ENCODE peak calls at places on chromosomes 7 and 10, in nine cellular contexts. Q, C, T, F, Y, B, H, L and K are unnamed samples.

GRCh38 chr10:21506351-21506750 is 19.1 kb downstream of the SKIDA1 start:
- DNase-seq in C (no peak), B (no peak), L (no peak), T (no peak), Y (no peak), Q (no peak), F (no peak), H (no peak), K (no peak)

GRCh38 chr10:43255644-43256431 is 11.0 kb downstream of the RASGEF1A start:
- DNase-seq in B (peak; percentile 76), C (peak; percentile 9), T (peak; percentile 8), Q (peak; percentile 8), Y (peak; percentile 75), H (peak; percentile 18), L (peak; percentile 27), F (peak; percentile 67), K (peak; percentile 66)

GRCh38 chr7:90749774-90750173 is 153.7 kb downstream of the CDK14 start:
- DNase-seq in Q (peak; percentile 54), F (no peak), H (peak; percentile 29), L (no peak), C (no peak), Y (no peak), B (no peak), T (peak; percentile 36), K (no peak)

GRCh38 chr7:45567713-45568112 is 6.5 kb upstream of the ADCY1 start:
- DNase-seq in B (no peak), C (no peak), F (no peak), H (no peak), T (no peak), Q (no peak), Y (no peak), L (no peak), K (no peak)

GRCh38 chr7:35508623-35509400 is 186.1 kb downstream of the HERPUD2 start:
- DNase-seq in T (no peak), C (no peak), F (no peak), Q (no peak), H (no peak), B (no peak), L (no peak), Y (no peak), K (no peak)

GRCh38 chr7:3846738-3847137 is 545.7 kb downstream of the SDK1 start:
- DNase-seq in C (no peak), L (no peak), H (no peak), Y (no peak), Q (no peak), T (no peak), B (no peak), F (no peak), K (no peak)

GRCh38 chr7:22210355-22210754 is 146.6 kb downstream of the RAPGEF5 start:
- DNase-seq in L (no peak), B (no peak), H (no peak), T (no peak), Q (no peak), F (no peak), Y (no peak), C (no peak), K (no peak)

GRCh38 chr10:105952153-105952552 is 1212.4 kb downstream of the SORCS1 start:
- DNase-seq in T (peak; percentile 26), Q (peak; percentile 55), H (peak; percentile 54), Y (no peak), B (peak; percentile 21), F (no peak), L (no peak), C (peak; percentile 9), K (no peak)

GRCh38 chr10:102629661-102630614 is 14.3 kb upstream of the TRIM8 start:
- DNase-seq in H (peak; percentile 97), F (no peak), Q (peak; percentile 90), L (no peak), Y (no peak), B (no peak), T (peak; percentile 72), C (no peak), K (peak; percentile 66)

GRCh38 chr10:72283131-72283530 is 9.4 kb downstream of the DDIT4 start:
- DNase-seq in Y (no peak), C (no peak), F (no peak), Q (no peak), H (no peak), L (no peak), B (no peak), T (no peak), K (no peak)

GRCh38 chr10:33413093-33413442 is 78.6 kb upstream of the NRP1 start:
- DNase-seq in F (no peak), C (no peak), L (no peak), T (no peak), Y (no peak), H (peak; percentile 55), B (no peak), Q (no peak), K (no peak)

GRCh38 chr10:118832242-118832651 is 77.5 kb upstream of the CACUL1 start:
- DNase-seq in H (peak; percentile 38), Q (peak; percentile 71), F (no peak), L (no peak), B (no peak), T (no peak), C (no peak), Y (no peak), K (no peak)

GRCh38 chr10:61701055-61701705 is 38.5 kb downstream of the CABCOCO1 start:
- DNase-seq in Y (no peak), B (no peak), Q (no peak), T (no peak), H (peak; percentile 24), F (no peak), C (no peak), L (no peak), K (no peak)

GRCh38 chr7:2243483-2243840 is 1.4 kb downstream of the NUDT1 start:
- DNase-seq in Q (no peak), L (no peak), T (no peak), Y (no peak), H (no peak), B (no peak), C (no peak), F (no peak), K (no peak)

GRCh38 chr7:17406756-17407155 is 108.3 kb downstream of the AHR start:
- DNase-seq in Q (no peak), B (no peak), C (no peak), L (no peak), Y (no peak), H (peak; percentile 63), F (no peak), T (peak; percentile 60), K (no peak)

GRCh38 chr7:152000191-152000590 is 25.3 kb upstream of the GALNT11 start:
- DNase-seq in F (no peak), B (no peak), L (no peak), Q (peak; percentile 12), Y (no peak), T (peak; percentile 39), H (peak; percentile 9), C (no peak), K (no peak)

GRCh38 chr7:26143298-26144044 is 8.5 kb upstream of the NFE2L3 start:
- DNase-seq in C (no peak), Q (peak; percentile 63), L (no peak), H (peak; percentile 21), T (peak; percentile 37), B (no peak), F (no peak), Y (no peak), K (no peak)